ENCODE peak calls at places on chromosomes 12 and 14, in ten cellular contexts. One of them, this sample, is unnamed.

GRCh38 chr14:85533821-85534271 is 3.9 kb downstream of the FLRT2 start:
- DNase-seq in ovary: peak; percentile 29
- DNase-seq in HepG2: no peak
- DNase-seq in cardiac fibroblast: peak; percentile 32
- DNase-seq in heart right ventricle: no peak
- DNase-seq in AG09309: no peak
- DNase-seq in thyroid gland: peak; percentile 32
- DNase-seq in astrocyte: no peak
- DNase-seq in right lobe of liver: peak; percentile 19
- DNase-seq in OCI-LY7: no peak
- DNase-seq in this sample: no peak

GRCh38 chr12:100573499-100574261 is at the start of gene GAS2L3:
- DNase-seq in HepG2: peak; percentile 83
- DNase-seq in ovary: peak; percentile 84
- DNase-seq in OCI-LY7: peak; percentile 72
- DNase-seq in heart right ventricle: peak; percentile 91
- DNase-seq in AG09309: no peak
- DNase-seq in cardiac fibroblast: peak; percentile 80
- DNase-seq in thyroid gland: peak; percentile 91
- DNase-seq in astrocyte: peak; percentile 66
- DNase-seq in right lobe of liver: peak; percentile 95
- DNase-seq in this sample: peak; percentile 83

GRCh38 chr12:64568313-64568712 is 42.0 kb upstream of the RASSF3 start:
- DNase-seq in thyroid gland: no peak
- DNase-seq in astrocyte: no peak
- DNase-seq in heart right ventricle: no peak
- DNase-seq in AG09309: no peak
- DNase-seq in cardiac fibroblast: no peak
- DNase-seq in right lobe of liver: no peak
- DNase-seq in OCI-LY7: no peak
- DNase-seq in HepG2: no peak
- DNase-seq in ovary: no peak
- DNase-seq in this sample: no peak

GRCh38 chr12:119369907-119370546 is 35.5 kb downstream of the CCDC60 start:
- DNase-seq in thyroid gland: no peak
- DNase-seq in cardiac fibroblast: no peak
- DNase-seq in right lobe of liver: no peak
- DNase-seq in HepG2: no peak
- DNase-seq in astrocyte: no peak
- DNase-seq in ovary: no peak
- DNase-seq in AG09309: no peak
- DNase-seq in OCI-LY7: no peak
- DNase-seq in heart right ventricle: no peak
- DNase-seq in this sample: no peak

GRCh38 chr14:80942158-80942738 is 710 bp upstream of the CEP128 start:
- DNase-seq in ovary: no peak
- DNase-seq in AG09309: no peak
- DNase-seq in cardiac fibroblast: no peak
- DNase-seq in astrocyte: no peak
- DNase-seq in heart right ventricle: no peak
- DNase-seq in thyroid gland: no peak
- DNase-seq in HepG2: no peak
- DNase-seq in right lobe of liver: no peak
- DNase-seq in OCI-LY7: peak; percentile 51
- DNase-seq in this sample: no peak

GRCh38 chr12:15720299-15720698 is 68.9 kb downstream of the EPS8 start:
- DNase-seq in AG09309: no peak
- DNase-seq in ovary: no peak
- DNase-seq in cardiac fibroblast: peak; percentile 40
- DNase-seq in HepG2: no peak
- DNase-seq in right lobe of liver: no peak
- DNase-seq in OCI-LY7: no peak
- DNase-seq in thyroid gland: no peak
- DNase-seq in heart right ventricle: no peak
- DNase-seq in astrocyte: no peak
- DNase-seq in this sample: no peak

GRCh38 chr12:57236925-57237652 is 7.6 kb downstream of the SHMT2 start:
- DNase-seq in cardiac fibroblast: peak; percentile 62
- DNase-seq in ovary: no peak
- DNase-seq in OCI-LY7: no peak
- DNase-seq in HepG2: no peak
- DNase-seq in right lobe of liver: no peak
- DNase-seq in heart right ventricle: peak; percentile 71
- DNase-seq in astrocyte: no peak
- DNase-seq in thyroid gland: no peak
- DNase-seq in AG09309: no peak
- DNase-seq in this sample: no peak

GRCh38 chr12:34151019-34151418 is 128.7 kb downstream of the ALG10 start:
- DNase-seq in heart right ventricle: no peak
- DNase-seq in thyroid gland: no peak
- DNase-seq in AG09309: no peak
- DNase-seq in OCI-LY7: no peak
- DNase-seq in astrocyte: no peak
- DNase-seq in ovary: no peak
- DNase-seq in cardiac fibroblast: no peak
- DNase-seq in right lobe of liver: no peak
- DNase-seq in HepG2: no peak
- DNase-seq in this sample: no peak

GRCh38 chr12:122304924-122305323 is 38.6 kb upstream of the VPS33A start:
- DNase-seq in astrocyte: no peak
- DNase-seq in AG09309: no peak
- DNase-seq in OCI-LY7: no peak
- DNase-seq in right lobe of liver: no peak
- DNase-seq in HepG2: no peak
- DNase-seq in cardiac fibroblast: no peak
- DNase-seq in thyroid gland: no peak
- DNase-seq in ovary: no peak
- DNase-seq in heart right ventricle: no peak
- DNase-seq in this sample: no peak

GRCh38 chr12:95838125-95838524 is 20.6 kb upstream of the SNRPF start:
- DNase-seq in OCI-LY7: no peak
- DNase-seq in ovary: peak; percentile 27
- DNase-seq in astrocyte: peak; percentile 49
- DNase-seq in heart right ventricle: no peak
- DNase-seq in cardiac fibroblast: peak; percentile 55
- DNase-seq in AG09309: no peak
- DNase-seq in thyroid gland: peak; percentile 44
- DNase-seq in right lobe of liver: peak; percentile 74
- DNase-seq in HepG2: peak; percentile 49
- DNase-seq in this sample: no peak

GRCh38 chr12:132886529-132887477 is 602 bp downstream of the CHFR start:
- DNase-seq in astrocyte: no peak
- DNase-seq in cardiac fibroblast: peak; percentile 36
- DNase-seq in OCI-LY7: no peak
- DNase-seq in thyroid gland: no peak
- DNase-seq in AG09309: no peak
- DNase-seq in right lobe of liver: peak; percentile 38
- DNase-seq in ovary: no peak
- DNase-seq in HepG2: peak; percentile 6
- DNase-seq in heart right ventricle: no peak
- DNase-seq in this sample: no peak

GRCh38 chr14:51424569-51425251 is 184.7 kb downstream of the TMX1 start:
- DNase-seq in HepG2: no peak
- DNase-seq in cardiac fibroblast: peak; percentile 89
- DNase-seq in OCI-LY7: no peak
- DNase-seq in AG09309: no peak
- DNase-seq in astrocyte: peak; percentile 47
- DNase-seq in ovary: no peak
- DNase-seq in thyroid gland: no peak
- DNase-seq in right lobe of liver: no peak
- DNase-seq in heart right ventricle: no peak
- DNase-seq in this sample: peak; percentile 51

GRCh38 chr12:27548301-27549199 is 24.5 kb downstream of the PPFIBP1 start:
- DNase-seq in AG09309: no peak
- DNase-seq in thyroid gland: no peak
- DNase-seq in OCI-LY7: no peak
- DNase-seq in heart right ventricle: no peak
- DNase-seq in cardiac fibroblast: no peak
- DNase-seq in HepG2: peak; percentile 28
- DNase-seq in astrocyte: no peak
- DNase-seq in ovary: no peak
- DNase-seq in right lobe of liver: no peak
- DNase-seq in this sample: no peak

GRCh38 chr12:27547592-27547991 is 23.6 kb downstream of the PPFIBP1 start:
- DNase-seq in astrocyte: no peak
- DNase-seq in thyroid gland: no peak
- DNase-seq in AG09309: no peak
- DNase-seq in HepG2: no peak
- DNase-seq in OCI-LY7: no peak
- DNase-seq in right lobe of liver: no peak
- DNase-seq in ovary: no peak
- DNase-seq in cardiac fibroblast: no peak
- DNase-seq in heart right ventricle: no peak
- DNase-seq in this sample: no peak

GRCh38 chr12:27549801-27550652 is 26.0 kb downstream of the PPFIBP1 start:
- DNase-seq in AG09309: peak; percentile 93
- DNase-seq in heart right ventricle: peak; percentile 79
- DNase-seq in right lobe of liver: peak; percentile 79
- DNase-seq in cardiac fibroblast: peak; percentile 99
- DNase-seq in astrocyte: peak; percentile 99
- DNase-seq in ovary: peak; percentile 93
- DNase-seq in OCI-LY7: no peak
- DNase-seq in thyroid gland: peak; percentile 88
- DNase-seq in HepG2: peak; percentile 99
- DNase-seq in this sample: peak; percentile 76

GRCh38 chr12:27550653-27550975 is 26.6 kb downstream of the PPFIBP1 start:
- DNase-seq in OCI-LY7: no peak
- DNase-seq in astrocyte: no peak
- DNase-seq in thyroid gland: no peak
- DNase-seq in HepG2: no peak
- DNase-seq in cardiac fibroblast: no peak
- DNase-seq in AG09309: no peak
- DNase-seq in ovary: no peak
- DNase-seq in right lobe of liver: no peak
- DNase-seq in heart right ventricle: no peak
- DNase-seq in this sample: no peak

GRCh38 chr12:27549231-27549800 is 25.3 kb downstream of the PPFIBP1 start:
- DNase-seq in OCI-LY7: no peak
- DNase-seq in right lobe of liver: no peak
- DNase-seq in heart right ventricle: no peak
- DNase-seq in AG09309: no peak
- DNase-seq in cardiac fibroblast: peak; percentile 94
- DNase-seq in ovary: no peak
- DNase-seq in HepG2: peak; percentile 52
- DNase-seq in thyroid gland: no peak
- DNase-seq in astrocyte: peak; percentile 85
- DNase-seq in this sample: no peak
- H3K4me3 ChIP-seq in OCI-LY7: no peak overlapping the region
- H3K4me3 ChIP-seq in right lobe of liver: peak overlapping the region; percentile 15
- H3K4me3 ChIP-seq in heart right ventricle: peak overlapping the region; percentile 30
- H3K4me3 ChIP-seq in AG09309: peak overlapping the region; percentile 27
- H3K4me3 ChIP-seq in cardiac fibroblast: peak overlapping the region; percentile 28
- H3K4me3 ChIP-seq in ovary: no peak overlapping the region
- H3K4me3 ChIP-seq in HepG2: peak overlapping the region; percentile 11
- H3K4me3 ChIP-seq in thyroid gland: no peak overlapping the region
- H3K4me3 ChIP-seq in astrocyte: peak overlapping the region; percentile 20
- H3K4me3 ChIP-seq in this sample: peak overlapping the region; percentile 22

DNA sequence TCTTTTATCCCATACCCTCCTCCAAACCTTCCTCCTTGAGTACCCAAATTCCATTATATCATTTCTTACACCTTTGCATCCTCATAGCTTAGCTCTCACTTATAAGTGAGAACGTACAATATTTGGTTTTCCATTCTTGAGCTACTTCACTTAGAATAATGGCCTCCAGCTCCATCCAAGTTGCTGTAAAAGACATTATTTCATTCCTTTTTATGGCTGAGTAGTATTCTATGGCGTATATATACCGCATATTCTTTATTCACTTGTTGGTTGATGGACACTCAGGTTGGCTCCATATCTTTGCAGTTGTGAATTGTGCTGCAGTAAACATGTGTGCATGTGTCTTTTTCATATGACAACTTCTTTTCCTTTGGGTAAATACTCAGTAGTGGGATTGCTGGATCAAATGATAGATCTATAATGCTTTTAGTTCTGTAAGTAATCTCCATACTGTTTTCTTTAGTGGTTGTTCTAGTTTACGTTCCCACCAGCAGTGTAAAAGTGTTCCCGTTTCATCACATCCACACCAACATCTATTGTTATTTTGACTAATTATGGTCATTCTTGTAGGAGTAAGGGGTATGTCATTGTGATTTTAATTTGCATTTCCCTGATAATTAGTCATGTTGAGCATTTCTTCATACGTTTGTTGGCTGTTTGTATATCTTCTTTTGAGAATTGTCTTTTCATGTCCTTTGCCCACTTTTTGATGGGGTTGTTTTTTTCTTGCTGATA is 10.1 kb downstream of the RAB21 start:
- DNase-seq in astrocyte: no peak
- DNase-seq in right lobe of liver: no peak
- DNase-seq in HepG2: no peak
- DNase-seq in cardiac fibroblast: no peak
- DNase-seq in heart right ventricle: no peak
- DNase-seq in thyroid gland: no peak
- DNase-seq in ovary: no peak
- DNase-seq in OCI-LY7: no peak
- DNase-seq in AG09309: no peak
- DNase-seq in this sample: no peak
- H3K4me3 ChIP-seq in astrocyte: no peak overlapping the region
- H3K4me3 ChIP-seq in right lobe of liver: no peak overlapping the region
- H3K4me3 ChIP-seq in HepG2: no peak overlapping the region
- H3K4me3 ChIP-seq in cardiac fibroblast: no peak overlapping the region
- H3K4me3 ChIP-seq in heart right ventricle: no peak overlapping the region
- H3K4me3 ChIP-seq in thyroid gland: no peak overlapping the region
- H3K4me3 ChIP-seq in ovary: no peak overlapping the region
- H3K4me3 ChIP-seq in OCI-LY7: no peak overlapping the region
- H3K4me3 ChIP-seq in AG09309: no peak overlapping the region
- H3K4me3 ChIP-seq in this sample: no peak overlapping the region

DNA sequence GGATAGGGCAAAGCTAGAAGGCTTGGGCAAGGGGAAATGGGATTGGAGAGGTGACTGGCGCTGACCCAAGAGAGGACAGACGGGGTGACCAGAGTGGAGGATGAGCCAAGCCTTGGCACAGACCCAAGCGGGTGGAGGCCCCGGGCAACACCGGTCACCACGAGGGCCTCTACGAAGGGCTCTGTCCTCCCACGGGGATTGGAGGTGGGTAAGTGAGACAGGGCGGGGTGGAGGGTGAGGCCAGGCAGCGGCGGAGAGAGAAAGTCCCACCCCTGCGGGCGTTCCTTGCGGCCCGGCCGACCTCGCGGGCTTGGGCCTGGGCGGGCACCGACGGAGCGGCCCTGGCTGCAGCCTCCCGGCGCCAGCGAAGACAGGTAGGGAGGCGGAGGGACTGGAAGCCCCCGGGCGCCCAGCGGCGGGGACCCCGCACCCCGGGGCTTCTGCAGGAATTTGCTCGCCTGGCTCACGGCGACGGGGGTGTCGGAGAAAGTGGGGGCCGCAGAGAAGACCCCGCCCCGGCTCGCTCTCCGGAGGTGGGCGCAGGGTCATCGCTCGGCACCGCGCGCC is at the start of gene PAPLN:
- DNase-seq in HepG2: no peak
- DNase-seq in heart right ventricle: no peak
- DNase-seq in cardiac fibroblast: peak; percentile 24
- DNase-seq in right lobe of liver: peak; percentile 63
- DNase-seq in AG09309: no peak
- DNase-seq in thyroid gland: peak; percentile 64
- DNase-seq in astrocyte: no peak
- DNase-seq in ovary: peak; percentile 52
- DNase-seq in OCI-LY7: no peak
- DNase-seq in this sample: peak; percentile 44
- H3K4me3 ChIP-seq in HepG2: peak within 1 kb of the TSS; percentile 54
- H3K4me3 ChIP-seq in heart right ventricle: peak within 1 kb of the TSS; percentile 56
- H3K4me3 ChIP-seq in cardiac fibroblast: peak within 1 kb of the TSS; percentile 40
- H3K4me3 ChIP-seq in right lobe of liver: peak within 1 kb of the TSS; percentile 43
- H3K4me3 ChIP-seq in AG09309: peak within 1 kb of the TSS; percentile 38
- H3K4me3 ChIP-seq in thyroid gland: peak within 1 kb of the TSS; percentile 67
- H3K4me3 ChIP-seq in astrocyte: peak within 1 kb of the TSS; percentile 56
- H3K4me3 ChIP-seq in ovary: peak within 1 kb of the TSS; percentile 49
- H3K4me3 ChIP-seq in OCI-LY7: no peak within 1 kb of the TSS
- H3K4me3 ChIP-seq in this sample: peak within 1 kb of the TSS; percentile 61

GRCh38 chr12:55972045-55972843 is 1.6 kb upstream of the RAB5B start:
- DNase-seq in cardiac fibroblast: peak; percentile 89
- DNase-seq in ovary: no peak
- DNase-seq in heart right ventricle: no peak
- DNase-seq in astrocyte: peak; percentile 63
- DNase-seq in OCI-LY7: no peak
- DNase-seq in AG09309: no peak
- DNase-seq in HepG2: peak; percentile 60
- DNase-seq in right lobe of liver: no peak
- DNase-seq in thyroid gland: peak; percentile 17
- DNase-seq in this sample: no peak
- H3K4me3 ChIP-seq in cardiac fibroblast: peak overlapping the region; percentile 69
- H3K4me3 ChIP-seq in ovary: peak overlapping the region; percentile 63
- H3K4me3 ChIP-seq in heart right ventricle: peak overlapping the region; percentile 92
- H3K4me3 ChIP-seq in astrocyte: peak overlapping the region; percentile 74
- H3K4me3 ChIP-seq in OCI-LY7: peak overlapping the region; percentile 81
- H3K4me3 ChIP-seq in AG09309: peak overlapping the region; percentile 79
- H3K4me3 ChIP-seq in HepG2: no peak overlapping the region
- H3K4me3 ChIP-seq in right lobe of liver: peak overlapping the region; percentile 56
- H3K4me3 ChIP-seq in thyroid gland: no peak overlapping the region
- H3K4me3 ChIP-seq in this sample: peak overlapping the region; percentile 62

This sample was measured in tibial nerve.